ENCODE peak calls at places on chromosomes 6 and 20, in six cellular contexts. C is uterus; L is naive thymus-derived CD4-positive, alpha-beta T cell; U is GM23248; D is neural progenitor cell; J is mucosa of descending colon. K is an unnamed sample.

GRCh38 chr6:25511386-25511785 is 140.6 kb upstream of the SCGN start:
- DNase-seq in C (no peak), L (no peak), U (peak; percentile 81), D (no peak), J (no peak), K (no peak)

GRCh38 chr6:148972481-148972880 is 225.7 kb downstream of the UST start:
- DNase-seq in C (no peak), L (no peak), U (no peak), D (peak; percentile 91), J (peak; percentile 81), K (no peak)

GRCh38 chr6:1077822-1078221 is 234.1 kb upstream of the FOXQ1 start:
- DNase-seq in C (no peak), L (no peak), U (no peak), D (no peak), J (no peak), K (no peak)

GRCh38 chr6:118894425-118895240 is 681 bp downstream of the ASF1A start:
- DNase-seq in C (peak; percentile 69), L (peak; percentile 74), U (peak; percentile 87), D (peak; percentile 67), J (peak; percentile 80), K (peak; percentile 76)

GRCh38 chr20:57996936-57997629 is 231.4 kb downstream of the ANKRD60 start:
- DNase-seq in C (no peak), L (no peak), U (peak; percentile 94), D (no peak), J (no peak), K (no peak)

GRCh38 chr6:13142611-13143010 is 185.7 kb downstream of the TBC1D7 start:
- DNase-seq in C (no peak), L (no peak), U (no peak), D (no peak), J (no peak), K (no peak)

GRCh38 chr6:20954325-20954724 is 420.1 kb downstream of the CDKAL1 start:
- DNase-seq in C (no peak), L (no peak), U (no peak), D (no peak), J (no peak), K (no peak)

GRCh38 chr6:27545271-27546046 is 72.6 kb upstream of the ZNF184 start:
- DNase-seq in C (no peak), L (no peak), U (peak; percentile 47), D (peak; percentile 77), J (no peak), K (no peak)

GRCh38 chr6:163420315-163420667 is 5.8 kb downstream of the QKI start:
- DNase-seq in C (no peak), L (no peak), U (peak; percentile 20), D (no peak), J (no peak), K (no peak)

GRCh38 chr20:64110411-64111068 is 3.2 kb upstream of the NPBWR2 start:
- DNase-seq in C (no peak), L (no peak), U (no peak), D (no peak), J (no peak), K (peak; percentile 73)

GRCh38 chr20:36542019-36542488 is 735 bp downstream of the MYL9 start:
- DNase-seq in C (peak; percentile 74), L (no peak), U (peak; percentile 80), D (peak; percentile 72), J (no peak), K (peak; percentile 75)

GRCh38 chr6:15330174-15330934 is 84.5 kb downstream of the JARID2 start:
- DNase-seq in C (no peak), L (no peak), U (peak; percentile 85), D (no peak), J (no peak), K (no peak)

GRCh38 chr6:15332441-15332840 is 86.6 kb downstream of the JARID2 start:
- DNase-seq in C (no peak), L (no peak), U (no peak), D (no peak), J (no peak), K (no peak)

GRCh38 chr6:15331143-15331542 is 85.3 kb downstream of the JARID2 start:
- DNase-seq in C (no peak), L (no peak), U (peak; percentile 57), D (no peak), J (no peak), K (no peak)

GRCh38 chr6:15329154-15329781 is 83.4 kb downstream of the JARID2 start:
- DNase-seq in C (no peak), L (no peak), U (peak; percentile 97), D (peak; percentile 62), J (no peak), K (no peak)

DNA sequence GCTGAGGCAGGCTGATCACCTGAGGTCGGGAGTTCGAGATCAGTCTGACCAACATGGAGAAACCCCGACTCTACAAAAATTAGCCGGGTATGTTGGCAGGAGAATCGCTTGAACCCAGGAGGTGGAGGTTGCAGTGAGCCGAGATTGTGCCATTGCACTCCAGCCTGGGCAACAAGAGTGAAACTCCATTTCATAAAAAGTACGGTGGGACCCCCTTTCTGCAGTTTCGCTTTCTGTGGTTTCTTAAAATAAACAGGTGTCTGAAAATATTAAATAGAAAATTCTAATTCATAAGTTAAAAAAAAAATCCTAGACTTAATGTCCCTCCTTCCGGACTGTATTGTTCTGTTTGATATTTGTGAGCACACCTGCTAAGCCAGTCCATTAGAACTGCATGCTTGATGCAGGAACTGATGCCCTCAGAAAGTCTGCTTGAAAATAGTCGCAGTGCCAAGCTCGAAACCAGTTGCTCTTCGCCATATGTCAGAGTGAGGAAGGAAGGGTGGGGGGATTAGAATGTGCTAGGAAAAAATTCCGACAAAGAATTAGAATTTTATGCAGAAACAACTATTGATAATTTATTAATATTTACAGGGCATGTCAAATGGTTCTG is 85.9 kb downstream of the JARID2 start:
- DNase-seq in C (no peak), L (no peak), U (no peak), D (no peak), J (no peak), K (no peak)
- H3K4me1 ChIP-seq in C (no peaks in the 10 kb centered on the region), L (peaks cover 41% of the 10 kb centered on the region), U (peaks cover 37% of the 10 kb centered on the region), D (peaks cover 56% of the 10 kb centered on the region), J (no peaks in the 10 kb centered on the region), K (no peaks in the 10 kb centered on the region)

GRCh38 chr6:42320762-42321161 is 103.1 kb upstream of the MRPS10 start:
- DNase-seq in C (no peak), L (no peak), U (no peak), D (no peak), J (no peak), K (no peak)
- H3K4me1 ChIP-seq in C (no peaks in the 10 kb centered on the region), L (no peaks in the 10 kb centered on the region), U (peaks cover 10% of the 10 kb centered on the region), D (peaks cover 9% of the 10 kb centered on the region), J (peaks cover 2% of the 10 kb centered on the region), K (no peaks in the 10 kb centered on the region)

DNA sequence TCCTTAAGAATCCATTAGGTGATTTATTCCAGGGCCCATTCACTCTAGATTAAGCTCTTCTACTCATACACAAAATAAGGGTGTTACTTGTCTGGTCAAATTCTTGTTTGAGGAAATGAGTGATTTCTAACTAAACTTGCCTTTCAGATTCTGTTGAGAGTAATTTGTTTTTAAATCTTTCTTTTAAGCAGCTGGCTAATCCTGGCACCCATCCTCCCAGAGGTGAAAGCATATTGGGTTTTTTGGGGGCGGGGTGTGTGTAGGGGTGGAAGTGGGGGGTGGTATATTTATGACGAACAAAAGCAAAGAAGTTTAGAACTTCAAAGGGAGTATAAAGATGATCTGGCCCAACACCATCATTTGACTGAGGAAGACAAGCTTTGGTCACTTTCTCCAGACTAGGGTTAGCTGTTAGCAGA is 94.7 kb downstream of the RTN4IP1 start:
- DNase-seq in C (no peak), L (no peak), U (peak; percentile 13), D (no peak), J (no peak), K (no peak)
- H3K4me1 ChIP-seq in C (no peaks in the 10 kb centered on the region), L (peaks cover 28% of the 10 kb centered on the region), U (peaks cover 42% of the 10 kb centered on the region), D (no peaks in the 10 kb centered on the region), J (no peaks in the 10 kb centered on the region), K (no peaks in the 10 kb centered on the region)

DNA sequence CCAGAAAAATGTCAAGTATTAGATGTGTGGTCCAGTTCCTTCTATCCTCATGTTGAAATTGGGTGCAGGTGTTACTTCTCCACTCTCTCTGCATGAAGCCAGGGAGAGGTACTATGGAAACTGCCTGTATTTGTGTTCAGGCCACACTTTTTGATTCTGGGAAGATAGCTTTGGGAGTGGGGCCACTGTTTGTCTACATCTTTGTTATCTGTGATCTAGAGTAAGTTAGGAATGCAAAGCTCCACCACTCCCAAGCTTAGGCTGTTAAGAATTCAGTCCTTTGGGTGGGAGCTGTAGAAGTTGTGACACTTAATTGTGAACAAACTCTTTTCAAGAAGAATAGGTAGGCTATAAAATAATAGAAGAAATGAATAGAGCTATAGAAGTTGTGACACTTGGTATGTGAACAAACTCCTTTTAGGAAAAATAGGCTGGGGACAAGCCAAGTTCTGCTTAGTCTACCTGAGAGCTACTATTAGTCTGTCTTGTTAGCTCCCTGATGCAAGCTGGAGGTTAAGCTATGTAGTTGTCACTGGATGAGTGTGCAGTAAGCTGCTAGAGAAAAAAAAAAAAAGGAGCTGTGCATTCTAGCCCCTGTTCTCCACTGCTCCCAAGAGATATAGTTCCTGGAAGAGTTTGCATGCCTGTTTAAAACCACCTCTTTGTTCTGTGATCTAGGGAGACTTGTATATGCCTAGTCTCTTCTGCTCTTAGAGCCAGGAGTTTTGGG is 7.1 kb upstream of the GFRAL start:
- DNase-seq in C (no peak), L (no peak), U (no peak), D (no peak), J (no peak), K (no peak)
- H3K4me1 ChIP-seq in C (no peaks in the 10 kb centered on the region), L (no peaks in the 10 kb centered on the region), U (no peaks in the 10 kb centered on the region), D (no peaks in the 10 kb centered on the region), J (no peaks in the 10 kb centered on the region), K (no peaks in the 10 kb centered on the region)

GRCh38 chr20:45695496-45695895 is 6.3 kb upstream of the WFDC13 start:
- DNase-seq in C (no peak), L (no peak), U (peak; percentile 1), D (no peak), J (no peak), K (no peak)
- H3K4me1 ChIP-seq in C (no peaks in the 10 kb centered on the region), L (no peaks in the 10 kb centered on the region), U (peaks cover 7% of the 10 kb centered on the region), D (no peaks in the 10 kb centered on the region), J (no peaks in the 10 kb centered on the region), K (no peaks in the 10 kb centered on the region)

GRCh38 chr6:63637865-63638445 is 2.4 kb downstream of the PHF3 start:
- DNase-seq in C (no peak), L (no peak), U (peak; percentile 40), D (no peak), J (no peak), K (no peak)
- H3K4me1 ChIP-seq in C (peaks cover 12% of the 10 kb centered on the region), L (peaks cover 34% of the 10 kb centered on the region), U (peaks cover 36% of the 10 kb centered on the region), D (peaks cover 40% of the 10 kb centered on the region), J (peaks cover 36% of the 10 kb centered on the region), K (peaks cover 1% of the 10 kb centered on the region)

K was measured in aorta.